ENCODE peak calls at places on chromosomes 2 and 18, in eight cellular contexts. V is CD8-positive, alpha-beta memory T cell; Q is adrenal gland; P is kidney; O is ovary; R is NB4; H is adipocyte; C is fibroblast of villous mesenchyme. Y is an unnamed sample.

GRCh38 chr18:75087119-75088020 is 121.6 kb downstream of the PTGR3 start:
- DNase-seq in R (no peak), V (no peak), C (no peak), Q (no peak), O (no peak), P (no peak), H (no peak), Y (no peak)

GRCh38 chr18:73688851-73689659 is 458.6 kb downstream of the FBXO15 start:
- DNase-seq in R (no peak), P (no peak), H (peak), O (no peak), C (peak), V (no peak), Q (no peak), Y (peak)

GRCh38 chr18:61352611-61353010 is 19.4 kb downstream of the CDH20 start:
- DNase-seq in V (no peak), C (no peak), Q (no peak), P (no peak), H (peak), R (no peak), O (no peak), Y (no peak)

GRCh38 chr2:2668681-2669265 is 337.7 kb upstream of the MYT1L start:
- DNase-seq in C (no peak), P (no peak), V (no peak), H (no peak), R (no peak), Q (no peak), O (no peak), Y (no peak)

GRCh38 chr2:227853765-227854271 is 17.6 kb upstream of the DAW1 start:
- DNase-seq in P (no peak), O (no peak), R (no peak), H (peak), Q (no peak), C (peak), V (no peak), Y (no peak)

GRCh38 chr2:166238176-166238575 is 110.4 kb upstream of the SCN1A start:
- DNase-seq in V (no peak), O (no peak), C (no peak), H (peak), Q (no peak), R (no peak), P (no peak), Y (no peak)

GRCh38 chr2:109715302-109715937 is 78.7 kb upstream of the RGPD5 start:
- DNase-seq in C (no peak), V (no peak), O (no peak), H (no peak), Q (peak), P (no peak), R (no peak), Y (peak)

GRCh38 chr2:44616616-44617266 is 255.0 kb downstream of the CAMKMT start:
- DNase-seq in C (no peak), P (no peak), O (no peak), Q (no peak), H (peak), R (no peak), V (no peak), Y (no peak)

GRCh38 chr2:216072473-216072872 is 9.1 kb downstream of the PECR start:
- DNase-seq in H (no peak), P (no peak), Q (no peak), V (no peak), C (no peak), R (no peak), O (no peak), Y (no peak)

GRCh38 chr2:88933980-88934379 is 242.5 kb downstream of the RPIA start:
- DNase-seq in H (no peak), V (no peak), C (no peak), O (no peak), R (peak), Q (no peak), P (no peak), Y (no peak)

GRCh38 chr2:187541086-187542085 is 12.8 kb downstream of the TFPI start:
- DNase-seq in V (no peak), R (no peak), O (no peak), C (peak), Q (peak), H (peak), P (no peak), Y (peak)

GRCh38 chr2:27281855-27282559 is at the start of gene TRIM54:
- DNase-seq in H (peak), Q (peak), P (no peak), V (no peak), R (no peak), C (peak), O (no peak), Y (no peak)

DNA sequence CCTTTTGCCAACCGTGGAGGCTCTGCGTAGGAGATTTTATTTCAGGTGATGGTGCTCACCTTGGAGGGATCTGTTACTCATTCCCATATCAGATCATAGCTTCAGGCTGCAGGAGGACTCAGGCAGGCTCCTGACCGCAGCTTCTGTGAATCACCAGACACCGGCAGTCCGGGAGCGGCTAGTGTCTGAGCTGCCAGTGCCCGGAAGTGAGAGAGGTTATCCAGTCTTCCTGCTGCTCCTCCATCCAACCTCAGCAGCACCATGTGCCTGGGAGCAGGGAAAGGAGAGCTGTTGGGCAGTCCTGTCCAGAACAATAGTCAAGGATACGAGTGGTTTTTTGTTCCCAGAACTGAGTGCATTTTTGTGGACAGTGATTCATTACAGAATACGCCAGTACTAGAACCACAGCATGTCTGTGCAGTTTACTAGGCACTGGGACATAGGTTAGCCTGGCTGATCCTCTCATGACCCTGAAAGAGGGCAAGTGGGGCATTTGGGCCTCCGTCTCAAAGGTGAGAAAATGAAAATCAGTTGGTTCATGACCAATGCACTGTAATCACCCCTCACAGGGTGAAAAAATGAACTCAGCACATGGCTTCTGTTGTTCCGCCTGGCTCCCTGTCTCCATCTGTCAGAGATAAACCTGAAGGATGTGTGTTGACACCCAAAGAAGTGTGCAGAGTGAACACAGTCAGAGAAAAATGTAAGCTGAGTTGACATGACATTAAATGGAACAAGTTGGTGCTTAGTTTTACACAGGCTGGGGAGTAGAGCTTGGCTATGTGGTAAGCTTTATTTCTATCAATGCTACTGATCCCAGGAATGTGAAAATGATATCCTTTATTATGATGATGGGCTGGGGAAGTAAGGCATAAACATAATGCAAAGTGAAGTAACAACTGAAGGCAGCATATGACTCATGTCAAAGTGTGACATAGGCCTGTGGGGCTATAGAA is 12.2 kb downstream of the FHOD3 start:
- DNase-seq in Q (peak), P (peak), C (peak), H (peak), R (no peak), O (peak), V (no peak), Y (peak)
- H3K4me3 ChIP-seq in Q (no peak), P (peak), C (no peak), H (peak), R (no peak), O (no peak), V (no peak), Y (peak)

GRCh38 chr2:47172922-47173695 is 18.0 kb upstream of the STPG4 start:
- DNase-seq in C (no peak), R (no peak), O (no peak), P (no peak), Q (no peak), H (no peak), V (no peak), Y (no peak)
- H3K4me3 ChIP-seq in C (peak), R (peak), O (peak), P (peak), Q (peak), H (peak), V (peak), Y (peak)

DNA sequence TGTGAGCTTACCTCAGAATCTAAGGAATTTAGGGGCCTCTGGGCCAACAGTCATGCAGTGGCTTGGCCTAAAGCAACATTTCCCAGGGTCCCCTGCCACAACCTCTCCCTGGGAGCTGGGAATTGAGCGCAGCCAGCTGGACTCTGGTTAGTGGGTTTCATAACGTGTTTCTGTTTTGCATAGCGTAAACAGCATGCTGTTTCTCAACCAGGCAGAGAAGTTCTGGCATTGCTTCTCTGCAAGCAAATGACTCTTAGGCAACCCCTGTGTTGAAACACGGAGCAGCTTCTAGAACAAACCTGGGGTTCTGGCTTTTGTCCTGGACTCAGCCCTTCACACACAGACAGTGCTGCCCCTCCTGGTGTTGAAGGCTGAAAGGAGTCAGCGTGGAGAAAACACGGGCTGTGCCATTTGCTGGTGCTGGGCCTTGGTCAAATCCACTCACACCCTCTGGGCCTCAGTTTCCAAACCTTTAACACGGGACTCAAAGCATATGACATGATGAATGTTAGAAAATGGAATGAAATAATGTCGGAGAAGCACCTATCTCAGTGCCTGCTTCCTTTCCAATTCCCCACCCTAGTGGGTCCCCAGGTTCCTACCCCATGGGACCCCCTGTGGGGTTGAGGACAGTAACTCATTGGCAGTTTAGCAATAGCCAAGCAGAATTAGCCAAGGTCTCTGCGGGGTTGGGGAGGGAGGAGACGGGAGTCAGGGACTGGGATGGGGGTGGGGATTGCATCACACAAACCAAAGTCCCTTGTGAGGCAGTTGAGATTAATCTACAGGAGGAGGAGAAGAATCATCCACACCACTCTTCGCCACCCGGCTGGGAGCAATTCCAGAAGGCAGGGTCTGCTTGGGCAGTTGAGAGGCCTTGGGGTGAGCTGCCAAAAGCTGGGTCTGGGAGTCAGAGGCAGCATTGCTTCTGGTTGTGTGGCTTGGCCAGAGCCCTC is 30.2 kb upstream of the IL1R2 start:
- DNase-seq in V (no peak), O (peak), P (peak), C (peak), R (peak), H (peak), Q (peak), Y (peak)
- H3K4me3 ChIP-seq in V (no peak), O (no peak), P (peak), C (no peak), R (peak), H (peak), Q (no peak), Y (no peak)

GRCh38 chr2:172340394-172340793 is 87.0 kb upstream of the ITGA6 start:
- DNase-seq in C (no peak), Q (no peak), P (no peak), O (no peak), R (peak), V (no peak), H (peak), Y (no peak)

GRCh38 chr2:172342611-172343010 is 84.8 kb upstream of the ITGA6 start:
- DNase-seq in R (no peak), H (no peak), P (no peak), Q (no peak), O (no peak), C (peak), V (no peak), Y (no peak)

GRCh38 chr2:172342056-172342455 is 85.3 kb upstream of the ITGA6 start:
- DNase-seq in C (no peak), H (no peak), P (no peak), V (no peak), R (no peak), Q (peak), O (no peak), Y (no peak)

GRCh38 chr2:172336681-172337080 is 90.7 kb upstream of the ITGA6 start:
- DNase-seq in C (no peak), H (peak), R (no peak), Q (no peak), V (no peak), P (no peak), O (no peak), Y (no peak)

GRCh38 chr2:172339431-172340010 is 87.9 kb upstream of the ITGA6 start:
- DNase-seq in H (peak), C (no peak), P (no peak), V (no peak), R (no peak), O (no peak), Q (no peak), Y (no peak)
- H3K4me3 ChIP-seq in H (no peak), C (no peak), P (peak), V (peak), R (no peak), O (no peak), Q (no peak), Y (no peak)

DNA sequence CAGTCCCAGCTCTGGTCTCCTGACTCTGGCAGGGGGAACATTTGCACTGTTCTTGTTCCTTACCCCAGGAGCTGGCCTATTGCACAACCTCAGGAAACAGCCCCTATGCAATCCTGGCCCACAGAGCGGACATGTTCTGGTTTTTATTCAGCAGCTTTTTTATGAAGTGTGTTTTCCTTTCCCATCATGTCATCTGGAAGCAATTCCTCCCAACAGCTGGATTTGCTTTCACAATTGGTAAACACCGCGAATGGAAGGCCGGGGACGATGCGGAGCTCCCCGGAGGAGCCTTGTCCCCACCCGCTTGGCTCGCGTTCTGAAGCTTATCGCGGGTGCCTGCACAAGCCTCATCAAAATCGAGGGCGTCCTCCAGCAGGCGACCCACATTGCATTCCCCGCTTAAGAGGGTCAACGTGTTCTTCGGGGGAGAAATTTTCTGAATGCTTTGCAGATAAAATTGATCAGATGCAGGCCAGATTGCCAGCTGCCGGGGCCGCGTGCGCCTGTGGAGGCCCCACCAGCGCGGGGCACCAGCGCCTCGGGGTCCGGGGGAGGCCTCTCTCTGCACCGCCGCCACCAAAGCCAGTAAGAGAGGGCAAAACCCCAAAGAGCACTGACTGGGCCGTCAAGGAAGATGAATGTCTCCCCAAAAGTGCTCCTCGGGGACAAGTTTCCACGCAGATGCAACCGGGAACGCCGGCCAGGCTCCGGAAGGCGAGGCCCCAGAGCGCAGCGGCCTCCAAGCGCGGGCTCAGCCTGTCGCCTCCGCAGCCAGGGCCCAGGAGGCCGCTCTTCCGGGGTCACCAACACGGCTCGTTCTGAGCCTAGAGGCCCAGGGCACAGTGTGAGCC is 60.3 kb upstream of the SP3 start:
- DNase-seq in R (peak), P (peak), C (peak), Q (peak), H (peak), O (peak), V (no peak), Y (peak)
- H3K4me3 ChIP-seq in R (no peak), P (no peak), C (peak), Q (peak), H (peak), O (peak), V (no peak), Y (peak)

GRCh38 chr2:148877403-148877740 is 2.3 kb downstream of the KIF5C start:
- DNase-seq in C (no peak), P (no peak), V (no peak), O (no peak), R (no peak), Q (no peak), H (no peak), Y (no peak)
- H3K4me3 ChIP-seq in C (no peak), P (no peak), V (peak), O (no peak), R (no peak), Q (no peak), H (no peak), Y (no peak)

DNA sequence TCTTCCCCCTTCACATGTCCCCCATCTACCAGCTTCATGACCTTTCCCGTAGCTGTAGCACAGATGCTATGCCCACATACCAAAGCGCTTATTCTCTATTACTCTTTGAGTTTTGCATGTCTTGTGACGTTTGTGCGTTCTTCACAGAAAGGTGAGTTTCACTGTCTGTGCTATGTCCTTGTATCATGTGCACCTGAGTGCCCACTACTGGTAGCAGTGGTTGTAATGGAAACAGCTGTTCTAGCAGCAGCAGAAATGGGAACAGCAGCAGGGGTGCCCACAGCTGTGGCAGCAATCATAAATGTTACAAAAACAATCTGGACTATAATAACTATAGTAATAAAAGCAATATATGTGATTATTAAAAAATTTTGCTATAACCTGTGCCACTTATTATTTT is 127.1 kb downstream of the STK39 start:
- DNase-seq in H (no peak), C (no peak), Q (no peak), V (no peak), P (no peak), O (no peak), R (no peak), Y (no peak)
- H3K4me3 ChIP-seq in H (no peak), C (no peak), Q (no peak), V (no peak), P (no peak), O (no peak), R (no peak), Y (no peak)

GRCh38 chr18:3592864-3593263 is 142.9 kb downstream of the TGIF1 start:
- DNase-seq in C (no peak), V (no peak), P (no peak), R (no peak), O (no peak), Q (no peak), H (no peak), Y (no peak)
- H3K4me3 ChIP-seq in C (peak), V (peak), P (no peak), R (no peak), O (no peak), Q (no peak), H (no peak), Y (no peak)

Y was measured in AG10803.